ENCODE peak calls at places on chromosomes 11 and 22, in nine cellular contexts. U, D, M, G, A, P, W, H and X are unnamed samples.

GRCh38 chr22:21682385-21683175 is 16.8 kb downstream of the PPIL2 start:
- DNase-seq in U (no peak), D (no peak), M (no peak), G (no peak), A (no peak), P (no peak), W (no peak), H (no peak), X (no peak)

GRCh38 chr11:113345978-113346377 is 31.6 kb downstream of the TTC12 start:
- DNase-seq in U (no peak), D (no peak), M (no peak), G (no peak), A (no peak), P (no peak), W (no peak), H (peak), X (no peak)

GRCh38 chr11:118635237-118635591 is 27.8 kb downstream of the PHLDB1 start:
- DNase-seq in U (no peak), D (no peak), M (no peak), G (no peak), A (no peak), P (no peak), W (no peak), H (no peak), X (no peak)

GRCh38 chr11:134385774-134386565 is 26.1 kb downstream of the B3GAT1 start:
- DNase-seq in U (peak), D (no peak), M (no peak), G (no peak), A (no peak), P (no peak), W (no peak), H (no peak), X (no peak)

GRCh38 chr11:108115495-108116140 is 5.7 kb upstream of the ACAT1 start:
- DNase-seq in U (peak), D (no peak), M (peak), G (peak), A (peak), P (peak), W (peak), H (peak), X (peak)

GRCh38 chr11:103601230-103601846 is 435.1 kb upstream of the DDI1 start:
- DNase-seq in U (no peak), D (peak), M (no peak), G (peak), A (no peak), P (no peak), W (peak), H (peak), X (no peak)

GRCh38 chr11:47152953-47153950 is 23.4 kb downstream of the ARFGAP2 start:
- DNase-seq in U (peak), D (peak), M (no peak), G (peak), A (peak), P (peak), W (peak), H (peak), X (peak)

GRCh38 chr11:69450064-69450856 is 31.2 kb upstream of the LINC01488 start:
- DNase-seq in U (no peak), D (no peak), M (no peak), G (no peak), A (peak), P (no peak), W (no peak), H (no peak), X (no peak)

GRCh38 chr11:69293819-69294505 is at the start of gene MYEOV:
- DNase-seq in U (peak), D (no peak), M (no peak), G (no peak), A (no peak), P (no peak), W (peak), H (no peak), X (no peak)

GRCh38 chr22:22787805-22788459 is 99.7 kb upstream of the IGLL5 start:
- DNase-seq in U (peak), D (peak), M (no peak), G (peak), A (no peak), P (no peak), W (peak), H (peak), X (peak)

GRCh38 chr11:2122907-2123627 is 16.1 kb downstream of the IGF2 start:
- DNase-seq in U (no peak), D (no peak), M (no peak), G (no peak), A (no peak), P (no peak), W (no peak), H (no peak), X (no peak)

GRCh38 chr11:65589444-65590239 is 6.0 kb downstream of the KCNK7 start:
- DNase-seq in U (no peak), D (no peak), M (no peak), G (no peak), A (no peak), P (peak), W (no peak), H (no peak), X (no peak)

GRCh38 chr22:38873469-38874411 is 1.7 kb upstream of the CBX6 start:
- DNase-seq in U (peak), D (no peak), M (no peak), G (no peak), A (no peak), P (peak), W (no peak), H (no peak), X (no peak)

GRCh38 chr11:43738600-43739409 is 58.3 kb downstream of the HSD17B12 start:
- DNase-seq in U (no peak), D (no peak), M (no peak), G (no peak), A (peak), P (no peak), W (peak), H (peak), X (no peak)

GRCh38 chr22:36331912-36332622 is 55.7 kb downstream of the MYH9 start:
- DNase-seq in U (peak), D (no peak), M (no peak), G (peak), A (peak), P (peak), W (peak), H (peak), X (no peak)

GRCh38 chr11:76662656-76663460 is 7.7 kb downstream of the LRRC32 start:
- DNase-seq in U (no peak), D (no peak), M (no peak), G (no peak), A (no peak), P (peak), W (no peak), H (no peak), X (no peak)

GRCh38 chr11:46249103-46249942 is 28.1 kb upstream of the CREB3L1 start:
- DNase-seq in U (no peak), D (no peak), M (no peak), G (no peak), A (no peak), P (no peak), W (no peak), H (peak), X (no peak)

GRCh38 chr11:24134879-24135588 is 361.8 kb upstream of the LUZP2 start:
- DNase-seq in U (no peak), D (no peak), M (no peak), G (no peak), A (no peak), P (no peak), W (no peak), H (no peak), X (no peak)

GRCh38 chr11:102794382-102794781 is 3.6 kb downstream of the MMP1 start:
- DNase-seq in U (no peak), D (no peak), M (no peak), G (no peak), A (no peak), P (no peak), W (peak), H (peak), X (no peak)

GRCh38 chr22:20531404-20532181 is 24.2 kb downstream of the MED15 start:
- DNase-seq in U (peak), D (no peak), M (no peak), G (no peak), A (peak), P (peak), W (peak), H (peak), X (no peak)

GRCh38 chr11:108160970-108161566 is 39.7 kb downstream of the ACAT1 start:
- DNase-seq in U (no peak), D (no peak), M (no peak), G (no peak), A (no peak), P (no peak), W (no peak), H (no peak), X (no peak)

GRCh38 chr11:114482114-114482513 is 42.8 kb downstream of the REXO2 start:
- DNase-seq in U (no peak), D (no peak), M (no peak), G (no peak), A (no peak), P (no peak), W (peak), H (no peak), X (no peak)

DNA sequence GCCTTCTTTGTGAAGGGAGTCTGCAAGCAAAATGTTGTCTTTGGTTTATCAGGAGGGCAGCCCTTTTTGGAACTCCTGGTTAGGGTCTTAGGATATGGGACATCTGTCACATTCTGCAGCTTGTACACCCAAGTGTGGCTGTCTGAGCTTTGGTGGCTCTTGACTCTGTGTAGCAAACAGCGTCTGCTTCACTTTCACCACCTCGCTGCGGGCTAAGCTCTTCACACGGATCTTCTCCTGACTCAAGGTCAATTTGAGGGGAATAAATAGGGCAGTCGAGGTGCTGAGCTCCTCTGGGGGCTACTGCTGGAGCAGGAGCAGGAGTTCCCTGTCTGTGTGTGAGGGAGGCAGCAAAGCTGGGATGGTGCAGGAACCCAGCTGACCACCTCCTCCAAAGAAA is 10.6 kb downstream of the MICAL2 start:
- DNase-seq in U (no peak), D (no peak), M (no peak), G (no peak), A (no peak), P (no peak), W (no peak), H (no peak), X (no peak)
- TF ChIP-seq CTCF in U (no peak), D (no peak), M (no peak), G (no peak), A (no peak), P (no peak), W (no peak), H (no peak), X (no peak)

GRCh38 chr22:17171016-17171312 is 11.9 kb upstream of the HDHD5 start:
- DNase-seq in U (no peak), D (no peak), M (no peak), G (no peak), A (no peak), P (no peak), W (no peak), H (no peak), X (no peak)
- TF ChIP-seq CTCF in U (no peak), D (no peak), M (no peak), G (no peak), A (no peak), P (no peak), W (peak), H (peak), X (no peak)

GRCh38 chr22:44003776-44004460 is 20.2 kb upstream of the PARVB start:
- DNase-seq in U (no peak), D (no peak), M (no peak), G (no peak), A (no peak), P (no peak), W (no peak), H (no peak), X (no peak)
- TF ChIP-seq CTCF in U (no peak), D (peak), M (no peak), G (no peak), A (no peak), P (no peak), W (no peak), H (peak), X (no peak)

DNA sequence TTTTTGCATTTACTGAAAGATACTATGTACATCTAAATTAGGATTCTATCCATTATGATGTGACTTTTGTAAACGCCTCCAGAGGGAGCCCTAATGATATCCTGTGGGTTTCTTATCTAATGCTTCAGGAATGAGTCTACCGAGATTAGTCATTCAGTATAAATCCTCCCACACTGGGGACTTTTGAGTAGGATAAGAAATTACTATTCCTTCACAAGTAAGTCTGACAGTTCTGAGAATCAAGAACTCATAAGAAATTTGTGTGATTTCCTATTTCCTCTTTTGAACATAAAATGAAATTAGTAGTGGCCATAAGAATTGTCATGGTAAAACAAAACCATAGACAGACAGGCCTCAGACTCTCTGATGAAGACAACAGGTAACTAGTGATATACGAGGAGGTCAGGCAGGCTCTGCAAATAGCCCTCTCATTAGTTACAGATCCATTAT is 10.0 kb upstream of the OR5M1 start:
- DNase-seq in U (no peak), D (no peak), M (no peak), G (no peak), A (no peak), P (no peak), W (peak), H (peak), X (no peak)
- TF ChIP-seq CTCF in U (no peak), D (peak), M (peak), G (peak), A (no peak), P (no peak), W (peak), H (peak), X (no peak)

GRCh38 chr22:50102946-50103345 is 13.1 kb downstream of the MOV10L1 start:
- DNase-seq in U (no peak), D (no peak), M (no peak), G (no peak), A (no peak), P (no peak), W (no peak), H (no peak), X (no peak)
- TF ChIP-seq CTCF in U (no peak), D (no peak), M (no peak), G (no peak), A (no peak), P (no peak), W (no peak), H (no peak), X (no peak)

GRCh38 chr11:705646-706438 is at the start of gene EPS8L2:
- DNase-seq in U (peak), D (no peak), M (no peak), G (peak), A (no peak), P (peak), W (no peak), H (no peak), X (no peak)

GRCh38 chr11:707817-708420 is 1.9 kb downstream of the EPS8L2 start:
- DNase-seq in U (peak), D (no peak), M (no peak), G (peak), A (no peak), P (no peak), W (no peak), H (no peak), X (no peak)

GRCh38 chr11:706439-706956 is 467 bp downstream of the EPS8L2 start:
- DNase-seq in U (peak), D (no peak), M (no peak), G (peak), A (no peak), P (no peak), W (peak), H (peak), X (no peak)

GRCh38 chr11:708511-708910 is 2.5 kb downstream of the EPS8L2 start:
- DNase-seq in U (no peak), D (no peak), M (no peak), G (no peak), A (no peak), P (no peak), W (no peak), H (no peak), X (no peak)

DNA sequence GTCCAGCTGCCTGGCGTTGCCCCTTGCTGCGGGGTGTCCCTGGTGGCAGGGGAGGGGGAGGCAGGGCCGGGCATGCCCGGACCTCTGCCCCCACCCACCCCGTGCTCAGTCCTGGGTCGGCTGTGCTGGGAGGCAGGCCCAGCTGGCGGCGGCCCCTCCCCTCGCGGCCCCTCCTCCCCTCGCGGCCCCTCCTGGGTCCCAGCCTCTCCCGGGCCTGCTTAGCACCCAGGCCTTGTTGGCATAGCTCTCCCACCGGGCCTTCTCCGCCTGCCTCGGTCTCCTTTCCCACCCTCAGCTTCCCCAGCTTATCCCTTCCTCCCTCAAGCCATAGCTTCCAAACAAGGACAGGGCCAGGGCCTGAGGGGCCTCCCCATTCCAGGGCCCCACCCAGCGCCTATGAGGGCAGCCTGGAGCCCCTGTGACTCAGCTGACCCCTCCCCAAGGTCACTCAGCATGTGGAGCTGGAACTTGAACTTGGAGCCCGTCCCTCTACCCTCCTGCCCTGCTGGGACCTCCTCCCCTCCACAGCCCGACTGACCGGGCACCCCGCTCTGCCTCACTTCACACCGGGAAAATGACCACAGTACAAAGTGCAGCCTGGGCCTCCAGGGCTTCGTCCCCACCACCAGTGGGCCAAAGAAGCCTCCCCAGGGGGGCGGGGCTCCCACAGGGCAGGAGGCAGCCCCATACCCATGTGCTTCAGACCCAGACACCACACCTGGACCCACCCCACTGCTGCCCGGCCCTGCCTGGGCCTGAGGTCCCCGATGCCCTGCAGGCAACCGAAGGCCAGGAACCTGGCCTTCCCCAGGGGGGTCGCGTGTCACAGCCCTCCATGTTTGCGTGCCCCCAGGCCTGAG is 1.2 kb downstream of the EPS8L2 start:
- DNase-seq in U (peak), D (no peak), M (no peak), G (peak), A (no peak), P (no peak), W (peak), H (no peak), X (no peak)
- TF ChIP-seq CTCF in U (no peak), D (peak), M (peak), G (peak), A (no peak), P (no peak), W (peak), H (no peak), X (no peak)

GRCh38 chr11:3824714-3825472 is 15.9 kb downstream of the RHOG start:
- DNase-seq in U (peak), D (peak), M (no peak), G (peak), A (peak), P (peak), W (no peak), H (no peak), X (peak)
- TF ChIP-seq CTCF in U (no peak), D (peak), M (peak), G (peak), A (peak), P (peak), W (peak), H (peak), X (no peak)

DNA sequence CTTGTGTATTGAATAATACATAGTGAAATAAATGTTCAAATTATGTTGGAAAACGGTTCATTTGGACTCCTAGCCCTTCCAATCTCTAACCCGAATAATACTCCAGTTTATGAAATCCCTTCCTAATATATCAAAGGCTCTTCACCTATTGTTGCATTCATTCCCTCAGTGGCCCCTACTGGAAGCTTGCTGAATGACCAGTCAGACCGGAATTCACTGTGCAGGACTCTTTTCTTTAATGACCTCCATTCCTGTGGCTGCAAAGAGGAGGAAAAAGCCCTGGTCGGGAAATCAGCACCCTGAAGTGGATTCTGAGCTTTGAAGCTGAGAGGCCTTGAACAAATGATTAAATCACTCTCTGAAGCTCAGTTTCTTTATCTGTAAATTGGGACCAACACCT is 19.1 kb upstream of the RCN1 start:
- DNase-seq in U (no peak), D (no peak), M (no peak), G (no peak), A (no peak), P (no peak), W (peak), H (peak), X (no peak)
- TF ChIP-seq CTCF in U (no peak), D (peak), M (no peak), G (peak), A (no peak), P (no peak), W (peak), H (peak), X (no peak)

GRCh38 chr11:130006929-130007328 is 4.3 kb upstream of the PRDM10 start:
- DNase-seq in U (no peak), D (no peak), M (no peak), G (no peak), A (no peak), P (no peak), W (no peak), H (no peak), X (no peak)
- TF ChIP-seq CTCF in U (no peak), D (no peak), M (no peak), G (no peak), A (no peak), P (no peak), W (no peak), H (no peak), X (no peak)